ENCODE peak calls at places on chromosomes 13 and 19, in ten cellular contexts. X is body of pancreas, H is right lobe of liver, K is endodermal cell, M is HCT116, S is tibial artery, C is Peyer's patch, P is HAP-1, L is lower lobe of right lung, I is small intestine. Y is an unnamed sample. For H3K36me3, the result is how much of the 10 kb centered on the place peaks cover.

GRCh38 chr13:50805805-50806204 is 37.7 kb downstream of the DLEU7 start:
- DNase-seq in X (no peak), H (no peak), K (no peak), M (peak), S (no peak), C (no peak), P (no peak), L (no peak), I (no peak), Y (no peak)

GRCh38 chr19:56671613-56671994 is at the start of gene ZNF835:
- DNase-seq in X (peak), H (peak), K (peak), M (no peak), S (peak), C (peak), P (no peak), L (peak), I (peak), Y (no peak)

GRCh38 chr13:101626925-101627555 is 174.6 kb downstream of the ITGBL1 start:
- DNase-seq in X (no peak), H (no peak), K (no peak), M (no peak), S (no peak), C (peak), P (no peak), L (no peak), I (peak), Y (no peak)

GRCh38 chr13:34941436-34941834 is 635 bp upstream of the NBEA start:
- DNase-seq in X (no peak), H (no peak), K (no peak), M (no peak), S (no peak), C (no peak), P (no peak), L (no peak), I (no peak), Y (no peak)

GRCh38 chr13:113216165-113217056 is 7.0 kb downstream of the CUL4A start:
- DNase-seq in X (peak), H (no peak), K (peak), M (peak), S (no peak), C (no peak), P (peak), L (peak), I (peak), Y (no peak)

GRCh38 chr19:33740811-33741396 is 55.8 kb upstream of the KCTD15 start:
- DNase-seq in X (peak), H (no peak), K (peak), M (no peak), S (no peak), C (no peak), P (peak), L (no peak), I (peak), Y (peak)

GRCh38 chr19:38831142-38831605 is 420 bp downstream of the ECH1 start:
- DNase-seq in X (peak), H (peak), K (peak), M (no peak), S (peak), C (peak), P (no peak), L (peak), I (peak), Y (no peak)

GRCh38 chr13:57633950-57634828 is 2.6 kb downstream of the PCDH17 start:
- DNase-seq in X (peak), H (peak), K (peak), M (no peak), S (peak), C (no peak), P (no peak), L (no peak), I (no peak), Y (no peak)

GRCh38 chr13:110001622-110002275 is 215.4 kb upstream of the IRS2 start:
- DNase-seq in X (no peak), H (no peak), K (no peak), M (no peak), S (no peak), C (no peak), P (no peak), L (no peak), I (no peak), Y (no peak)

GRCh38 chr19:29817316-29817715 is 5.5 kb downstream of the CCNE1 start:
- DNase-seq in X (no peak), H (no peak), K (no peak), M (no peak), S (no peak), C (no peak), P (no peak), L (no peak), I (no peak), Y (no peak)

GRCh38 chr13:40960721-40961120 is 58.4 kb downstream of the ELF1 start:
- DNase-seq in X (no peak), H (no peak), K (no peak), M (no peak), S (no peak), C (no peak), P (no peak), L (no peak), I (no peak), Y (no peak)

GRCh38 chr13:24927810-24928404 is 163.9 kb downstream of the RNF17 start:
- DNase-seq in X (no peak), H (no peak), K (no peak), M (no peak), S (no peak), C (no peak), P (no peak), L (no peak), I (no peak), Y (no peak)

GRCh38 chr13:100566543-100566942 is 22.0 kb downstream of the GGACT start:
- DNase-seq in X (no peak), H (no peak), K (no peak), M (no peak), S (no peak), C (no peak), P (no peak), L (no peak), I (peak), Y (no peak)

GRCh38 chr19:56840452-56841193 is at the start of the genes PEG3 and ZIM2:
- DNase-seq in X (peak), H (peak), K (no peak), M (no peak), S (peak), C (peak), P (no peak), L (no peak), I (no peak), Y (no peak)

GRCh38 chr13:43023244-43023931 is at the start of gene DNAJC15:
- DNase-seq in X (peak), H (peak), K (peak), M (peak), S (peak), C (peak), P (no peak), L (peak), I (peak), Y (peak)

GRCh38 chr13:114077938-114078335 is 54.5 kb downstream of the RASA3 start:
- DNase-seq in X (no peak), H (peak), K (peak), M (no peak), S (no peak), C (peak), P (no peak), L (peak), I (no peak), Y (no peak)

GRCh38 chr13:21637296-21637695 is 33.3 kb upstream of the MICU2 start:
- DNase-seq in X (peak), H (no peak), K (no peak), M (peak), S (no peak), C (peak), P (no peak), L (peak), I (peak), Y (no peak)

GRCh38 chr19:58154287-58154678 is 3.7 kb upstream of the ZNF329 start:
- DNase-seq in X (peak), H (peak), K (no peak), M (no peak), S (peak), C (no peak), P (no peak), L (peak), I (no peak), Y (no peak)

DNA sequence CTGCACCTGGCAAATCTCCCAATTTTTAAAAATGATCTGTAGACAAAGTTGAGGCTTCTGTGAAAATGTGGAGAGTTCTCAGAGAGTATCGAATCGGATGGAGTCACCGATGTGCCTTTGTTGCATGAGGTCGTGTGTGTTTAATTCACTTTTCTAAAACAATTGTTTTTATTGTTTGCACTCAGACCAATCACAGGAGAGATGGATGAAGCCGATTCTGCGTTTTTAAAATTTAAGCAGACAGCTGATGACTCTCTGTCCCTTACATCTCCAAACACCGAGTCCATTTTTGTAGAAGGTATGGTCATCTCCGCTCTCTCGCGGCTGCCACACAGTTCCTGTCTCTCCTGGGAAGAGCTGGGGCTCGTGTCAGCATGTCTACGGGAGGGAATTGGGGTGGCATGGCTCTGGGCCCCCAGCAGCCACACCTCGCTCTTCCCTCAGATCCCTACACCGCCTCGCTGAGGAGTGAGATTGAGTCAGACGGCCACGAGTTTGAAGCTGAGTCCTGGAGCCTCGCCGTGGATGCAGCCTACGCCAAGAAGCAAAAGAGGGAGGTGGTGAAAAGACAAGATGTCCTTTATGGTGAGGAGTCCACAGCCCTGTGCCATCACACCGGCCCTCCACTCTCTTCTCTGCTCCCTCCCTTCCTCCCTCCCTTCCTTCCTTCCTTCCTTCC is 47.2 kb downstream of the PEX11G start:
- DNase-seq in X (no peak), H (no peak), K (no peak), M (no peak), S (no peak), C (no peak), P (no peak), L (no peak), I (no peak), Y (no peak)
- H3K36me3 ChIP-seq in X (under half), H (under half), K (under half), M (under half), S (half or more), C (under half), P (under half), L (half or more), I (under half), Y (under half)

GRCh38 chr19:35266904-35267817 is 1.6 kb upstream of the USF2 start:
- DNase-seq in X (peak), H (peak), K (peak), M (no peak), S (no peak), C (peak), P (no peak), L (peak), I (peak), Y (no peak)
- H3K36me3 ChIP-seq in X (under half), H (under half), K (half or more), M (under half), S (under half), C (under half), P (half or more), L (half or more), I (under half), Y (under half)

GRCh38 chr19:4843647-4843965 is 12.1 kb upstream of the TICAM1 start:
- DNase-seq in X (no peak), H (no peak), K (no peak), M (no peak), S (no peak), C (no peak), P (no peak), L (no peak), I (no peak), Y (no peak)

GRCh38 chr19:4844348-4845179 is 13.1 kb upstream of the TICAM1 start:
- DNase-seq in X (peak), H (no peak), K (no peak), M (no peak), S (no peak), C (no peak), P (no peak), L (no peak), I (peak), Y (no peak)

GRCh38 chr19:4849019-4849418 is 17.5 kb upstream of the TICAM1 start:
- DNase-seq in X (no peak), H (no peak), K (no peak), M (no peak), S (no peak), C (no peak), P (no peak), L (no peak), I (no peak), Y (no peak)

GRCh38 chr19:4851551-4852290 is 15.7 kb downstream of the PLIN3 start:
- DNase-seq in X (peak), H (peak), K (peak), M (no peak), S (peak), C (peak), P (peak), L (peak), I (peak), Y (peak)

DNA sequence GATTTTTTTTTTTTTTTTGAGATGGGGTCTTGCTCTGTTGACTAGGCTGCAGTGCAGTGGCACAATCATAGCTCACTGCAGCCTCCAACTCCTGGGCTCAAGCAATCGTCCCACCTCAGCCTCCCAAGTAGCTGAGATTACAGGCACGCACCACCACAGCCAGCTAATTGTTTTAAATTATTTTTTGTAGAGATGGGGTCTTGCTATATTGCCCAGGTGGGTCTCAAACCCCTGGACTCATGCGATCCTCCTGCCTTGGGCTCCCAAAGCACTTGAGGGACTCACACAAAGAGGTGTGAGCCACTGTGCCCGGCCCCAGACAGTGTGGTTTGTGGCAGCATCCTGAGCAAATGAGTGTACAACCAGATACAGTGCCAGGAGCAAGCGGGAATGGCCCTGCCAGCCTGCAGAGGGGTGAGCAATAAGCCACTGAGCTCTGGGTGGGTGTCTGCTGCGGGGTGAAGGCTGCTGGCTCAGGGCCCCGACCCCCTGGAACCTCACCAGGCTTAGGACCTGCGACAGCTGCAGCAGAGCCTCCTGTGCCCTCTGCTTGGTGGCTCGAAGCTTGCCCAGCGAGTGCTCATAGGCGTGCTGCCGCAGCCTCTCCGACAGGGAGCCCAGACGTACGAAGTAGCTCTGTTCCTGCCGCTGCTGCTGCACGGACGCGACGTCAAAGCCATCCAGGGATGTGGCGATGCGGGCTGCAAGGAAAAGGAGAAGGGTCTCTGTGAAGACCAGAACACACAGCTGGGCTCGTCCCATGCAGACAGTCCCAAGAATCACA is 15.9 kb upstream of the TICAM1 start:
- DNase-seq in X (no peak), H (no peak), K (no peak), M (no peak), S (no peak), C (no peak), P (no peak), L (no peak), I (no peak), Y (no peak)
- H3K36me3 ChIP-seq in X (under half), H (under half), K (half or more), M (under half), S (half or more), C (under half), P (under half), L (half or more), I (under half), Y (under half)

DNA sequence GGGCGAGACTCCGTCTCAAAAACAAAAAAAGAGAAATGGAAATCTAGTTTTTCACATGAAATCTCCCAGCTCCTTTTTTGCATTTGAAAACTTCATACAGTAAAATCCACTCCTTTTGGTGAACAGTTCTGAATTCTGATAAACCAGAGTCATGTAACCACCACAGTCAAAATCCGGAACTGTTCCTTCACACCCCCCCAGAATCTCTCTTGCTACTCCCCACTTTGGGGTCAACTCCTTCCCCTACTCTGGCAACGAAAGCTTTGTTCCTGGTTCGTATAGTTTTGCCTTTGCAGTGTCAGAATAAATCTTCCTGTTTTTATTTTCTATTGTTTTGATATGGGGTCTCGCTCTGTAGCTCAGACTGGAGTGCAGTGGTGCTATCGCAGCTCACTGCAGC is 23.7 kb downstream of the RCN3 start:
- DNase-seq in X (no peak), H (no peak), K (no peak), M (no peak), S (no peak), C (no peak), P (no peak), L (no peak), I (no peak), Y (no peak)
- H3K36me3 ChIP-seq in X (under half), H (under half), K (under half), M (under half), S (under half), C (under half), P (under half), L (under half), I (under half), Y (under half)

GRCh38 chr13:98007001-98007400 is 53.5 kb downstream of the IPO5 start:
- DNase-seq in X (no peak), H (no peak), K (no peak), M (no peak), S (no peak), C (no peak), P (no peak), L (no peak), I (no peak), Y (no peak)
- H3K36me3 ChIP-seq in X (under half), H (under half), K (half or more), M (half or more), S (half or more), C (under half), P (half or more), L (half or more), I (under half), Y (under half)

DNA sequence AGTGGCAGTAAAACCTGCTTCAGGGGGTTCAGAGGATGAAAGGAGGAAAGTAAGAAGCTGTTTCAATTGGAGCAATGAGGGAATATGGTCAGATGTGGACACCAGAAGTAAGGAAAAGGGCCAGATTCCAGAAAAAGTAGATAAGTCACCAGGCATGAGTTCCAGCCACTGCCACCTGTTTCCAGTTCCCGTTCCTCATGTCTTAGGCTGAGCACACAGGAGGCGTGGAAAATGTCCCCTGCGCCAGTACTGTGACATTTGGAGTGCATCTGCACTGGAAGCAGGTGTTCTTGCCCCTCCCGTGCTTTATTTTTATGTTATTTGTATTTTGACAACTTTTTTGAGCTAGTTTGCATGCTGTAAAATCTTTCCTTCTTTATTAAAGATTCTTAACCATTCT is 25.3 kb downstream of the LMO7 start:
- DNase-seq in X (peak), H (no peak), K (no peak), M (no peak), S (no peak), C (no peak), P (no peak), L (no peak), I (no peak), Y (no peak)
- H3K36me3 ChIP-seq in X (under half), H (under half), K (under half), M (under half), S (under half), C (under half), P (under half), L (under half), I (under half), Y (under half)

GRCh38 chr19:4660993-4661392 is 9.1 kb downstream of the MYDGF start:
- DNase-seq in X (no peak), H (no peak), K (no peak), M (no peak), S (no peak), C (no peak), P (no peak), L (no peak), I (no peak), Y (no peak)
- H3K36me3 ChIP-seq in X (under half), H (under half), K (under half), M (under half), S (half or more), C (under half), P (half or more), L (half or more), I (under half), Y (under half)